ENCODE peak calls at places on chromosomes 4 and X, in six cellular contexts. One of them, this sample, is unnamed.

GRCh38 chrX:133681416-133681815 is 266.1 kb upstream of the GPC4 start:
- DNase-seq in SK-N-SH: no peak
- DNase-seq in K562: no peak
- DNase-seq in HCT116: no peak
- DNase-seq in A549: no peak
- DNase-seq in GM23338: no peak
- DNase-seq in this sample: no peak

GRCh38 chr4:173917255-173917960 is 366.1 kb downstream of the FBXO8 start:
- DNase-seq in HCT116: no peak
- DNase-seq in SK-N-SH: no peak
- DNase-seq in K562: no peak
- DNase-seq in A549: no peak
- DNase-seq in GM23338: peak
- DNase-seq in this sample: no peak

GRCh38 chr4:56424697-56425514 is 10.5 kb downstream of the PPAT start:
- DNase-seq in SK-N-SH: peak
- DNase-seq in HCT116: no peak
- DNase-seq in A549: peak
- DNase-seq in K562: peak
- DNase-seq in GM23338: peak
- DNase-seq in this sample: no peak

GRCh38 chrX:1534321-1535168 is 2.4 kb downstream of the P2RY8 start:
- DNase-seq in A549: no peak
- DNase-seq in SK-N-SH: no peak
- DNase-seq in HCT116: no peak
- DNase-seq in GM23338: peak
- DNase-seq in K562: peak
- DNase-seq in this sample: no peak

GRCh38 chrX:114985967-114986592 is 31.3 kb downstream of the IL13RA2 start:
- DNase-seq in HCT116: no peak
- DNase-seq in GM23338: no peak
- DNase-seq in SK-N-SH: no peak
- DNase-seq in K562: no peak
- DNase-seq in A549: no peak
- DNase-seq in this sample: no peak

GRCh38 chrX:132435222-132435621 is 53.6 kb downstream of the MBNL3 start:
- DNase-seq in SK-N-SH: no peak
- DNase-seq in K562: no peak
- DNase-seq in HCT116: no peak
- DNase-seq in A549: no peak
- DNase-seq in GM23338: no peak
- DNase-seq in this sample: no peak

GRCh38 chr4:5888706-5889696 is 3.9 kb downstream of the CRMP1 start:
- DNase-seq in GM23338: no peak
- DNase-seq in HCT116: no peak
- DNase-seq in A549: no peak
- DNase-seq in SK-N-SH: no peak
- DNase-seq in K562: no peak
- DNase-seq in this sample: no peak

GRCh38 chrX:153723351-153724251 is 586 bp downstream of the BCAP31 start:
- DNase-seq in SK-N-SH: peak
- DNase-seq in GM23338: peak
- DNase-seq in HCT116: no peak
- DNase-seq in A549: peak
- DNase-seq in K562: peak
- DNase-seq in this sample: no peak

GRCh38 chrX:68822641-68823410 is 6.0 kb upstream of the EFNB1 start:
- DNase-seq in A549: peak
- DNase-seq in K562: peak
- DNase-seq in HCT116: peak
- DNase-seq in GM23338: peak
- DNase-seq in SK-N-SH: peak
- DNase-seq in this sample: no peak

DNA sequence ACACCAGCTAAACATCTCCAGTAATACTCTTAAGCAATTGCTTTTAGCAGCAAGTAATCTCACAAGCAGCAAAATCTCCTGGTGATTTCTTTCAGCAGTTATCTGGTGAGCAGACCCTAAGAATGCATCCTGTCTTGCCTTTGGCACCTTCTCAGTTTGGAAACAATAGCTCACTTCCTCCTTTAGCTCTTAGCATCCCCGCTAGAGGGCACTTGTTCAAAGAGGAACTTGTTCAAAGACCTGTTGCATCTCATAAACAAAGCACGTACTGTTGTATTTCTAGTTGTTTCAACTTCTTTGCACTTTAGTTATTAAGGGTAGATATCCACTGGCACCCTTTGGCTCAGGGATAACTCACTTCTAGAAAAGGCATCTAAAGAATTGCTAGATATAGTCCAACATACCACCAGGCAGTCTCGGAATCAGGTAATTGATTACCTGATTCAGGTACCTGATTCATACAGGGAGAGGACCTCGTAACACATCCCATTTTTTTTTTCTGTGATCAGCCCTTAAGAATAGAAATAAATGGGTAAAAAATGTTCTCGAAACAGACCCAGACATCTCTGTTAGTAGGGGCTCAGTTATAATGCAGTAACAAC is 81.9 kb upstream of the QRFPR start:
- DNase-seq in A549: peak
- DNase-seq in GM23338: peak
- DNase-seq in SK-N-SH: peak
- DNase-seq in HCT116: peak
- DNase-seq in K562: peak
- DNase-seq in this sample: peak
- TF ChIP-seq REST in A549: no peak
- TF ChIP-seq REST in GM23338: no peak
- TF ChIP-seq REST in SK-N-SH: no peak
- TF ChIP-seq REST in HCT116: no peak
- TF ChIP-seq REST in K562: no peak
- TF ChIP-seq REST in this sample: no peak

DNA sequence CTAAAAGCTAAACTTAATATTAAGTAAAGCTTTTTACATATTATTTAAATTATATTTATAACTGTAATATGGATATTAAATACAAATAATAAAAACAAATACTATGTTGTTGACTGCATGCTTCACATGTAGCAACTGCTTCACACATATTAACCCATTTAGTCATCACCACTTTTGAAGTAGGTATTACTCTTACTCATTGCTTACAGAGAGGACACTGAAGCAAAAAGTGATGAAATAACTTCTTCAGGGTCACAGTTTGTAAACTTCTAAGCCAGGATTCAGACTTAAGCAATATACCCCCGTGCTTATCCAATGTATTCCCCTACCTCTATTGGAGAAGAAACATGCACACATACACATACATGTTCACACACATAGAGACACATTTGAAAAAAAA is 166.6 kb downstream of the DKK2 start:
- DNase-seq in K562: no peak
- DNase-seq in HCT116: no peak
- DNase-seq in A549: no peak
- DNase-seq in GM23338: no peak
- DNase-seq in SK-N-SH: no peak
- DNase-seq in this sample: no peak
- H3K4me3 ChIP-seq in K562: no peak
- H3K4me3 ChIP-seq in HCT116: no peak
- H3K4me3 ChIP-seq in A549: no peak
- H3K4me3 ChIP-seq in GM23338: no peak
- H3K4me3 ChIP-seq in SK-N-SH: no peak
- H3K4me3 ChIP-seq in this sample: no peak

DNA sequence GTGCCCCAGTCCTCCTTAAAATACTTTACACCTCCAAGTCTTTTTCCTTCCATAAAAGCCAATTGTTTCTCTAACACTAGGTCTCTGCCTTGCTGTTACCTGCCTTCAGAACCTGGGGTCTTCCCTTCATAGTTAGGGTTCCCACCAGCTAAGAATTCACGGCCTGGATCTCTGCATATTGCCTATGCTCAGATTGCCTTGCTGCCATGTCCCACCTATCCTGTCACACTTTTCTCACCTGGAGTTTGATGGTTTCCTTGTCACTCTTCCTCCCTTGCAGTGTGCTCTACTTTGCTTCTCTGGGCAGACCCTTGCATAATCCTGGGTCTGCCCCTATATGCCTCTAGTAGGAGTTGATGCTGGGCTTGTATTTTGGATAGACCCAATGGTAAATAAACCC is 36.6 kb upstream of the TMPRSS11E start:
- DNase-seq in SK-N-SH: no peak
- DNase-seq in K562: no peak
- DNase-seq in HCT116: no peak
- DNase-seq in GM23338: no peak
- DNase-seq in A549: no peak
- DNase-seq in this sample: no peak
- TF ChIP-seq REST in SK-N-SH: no peak
- TF ChIP-seq REST in K562: no peak
- TF ChIP-seq REST in HCT116: no peak
- TF ChIP-seq REST in GM23338: no peak
- TF ChIP-seq REST in A549: no peak
- TF ChIP-seq REST in this sample: no peak

DNA sequence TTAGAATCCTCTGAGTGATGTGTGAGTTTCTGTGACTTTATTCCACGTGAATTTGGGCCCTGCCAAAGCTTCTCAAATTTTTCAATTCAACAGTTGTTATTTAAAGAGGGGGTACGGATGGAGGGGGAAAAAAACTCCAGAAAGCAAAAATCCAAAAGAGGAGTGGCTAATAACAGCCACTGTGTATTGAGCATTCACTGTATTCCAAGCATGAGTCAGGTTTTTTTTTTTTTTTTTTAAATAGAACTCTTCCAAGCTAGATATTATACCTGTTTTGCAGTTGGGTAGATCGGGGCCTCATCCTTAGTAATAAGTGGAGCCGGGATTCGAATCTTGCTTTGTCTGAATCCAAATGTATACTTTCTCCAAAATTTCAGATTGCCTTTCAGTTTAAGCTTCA is 6.4 kb upstream of the RHOH start:
- DNase-seq in A549: no peak
- DNase-seq in SK-N-SH: no peak
- DNase-seq in K562: no peak
- DNase-seq in HCT116: no peak
- DNase-seq in GM23338: no peak
- DNase-seq in this sample: no peak
- H3K4me3 ChIP-seq in A549: peak
- H3K4me3 ChIP-seq in SK-N-SH: no peak
- H3K4me3 ChIP-seq in K562: no peak
- H3K4me3 ChIP-seq in HCT116: no peak
- H3K4me3 ChIP-seq in GM23338: no peak
- H3K4me3 ChIP-seq in this sample: peak

GRCh38 chr4:46081211-46081610 is 42.6 kb downstream of the GABRG1 start:
- DNase-seq in K562: no peak
- DNase-seq in GM23338: no peak
- DNase-seq in SK-N-SH: no peak
- DNase-seq in A549: no peak
- DNase-seq in HCT116: no peak
- DNase-seq in this sample: no peak
- TF ChIP-seq REST in K562: no peak
- TF ChIP-seq REST in GM23338: no peak
- TF ChIP-seq REST in SK-N-SH: no peak
- TF ChIP-seq REST in A549: no peak
- TF ChIP-seq REST in HCT116: no peak
- TF ChIP-seq REST in this sample: no peak

DNA sequence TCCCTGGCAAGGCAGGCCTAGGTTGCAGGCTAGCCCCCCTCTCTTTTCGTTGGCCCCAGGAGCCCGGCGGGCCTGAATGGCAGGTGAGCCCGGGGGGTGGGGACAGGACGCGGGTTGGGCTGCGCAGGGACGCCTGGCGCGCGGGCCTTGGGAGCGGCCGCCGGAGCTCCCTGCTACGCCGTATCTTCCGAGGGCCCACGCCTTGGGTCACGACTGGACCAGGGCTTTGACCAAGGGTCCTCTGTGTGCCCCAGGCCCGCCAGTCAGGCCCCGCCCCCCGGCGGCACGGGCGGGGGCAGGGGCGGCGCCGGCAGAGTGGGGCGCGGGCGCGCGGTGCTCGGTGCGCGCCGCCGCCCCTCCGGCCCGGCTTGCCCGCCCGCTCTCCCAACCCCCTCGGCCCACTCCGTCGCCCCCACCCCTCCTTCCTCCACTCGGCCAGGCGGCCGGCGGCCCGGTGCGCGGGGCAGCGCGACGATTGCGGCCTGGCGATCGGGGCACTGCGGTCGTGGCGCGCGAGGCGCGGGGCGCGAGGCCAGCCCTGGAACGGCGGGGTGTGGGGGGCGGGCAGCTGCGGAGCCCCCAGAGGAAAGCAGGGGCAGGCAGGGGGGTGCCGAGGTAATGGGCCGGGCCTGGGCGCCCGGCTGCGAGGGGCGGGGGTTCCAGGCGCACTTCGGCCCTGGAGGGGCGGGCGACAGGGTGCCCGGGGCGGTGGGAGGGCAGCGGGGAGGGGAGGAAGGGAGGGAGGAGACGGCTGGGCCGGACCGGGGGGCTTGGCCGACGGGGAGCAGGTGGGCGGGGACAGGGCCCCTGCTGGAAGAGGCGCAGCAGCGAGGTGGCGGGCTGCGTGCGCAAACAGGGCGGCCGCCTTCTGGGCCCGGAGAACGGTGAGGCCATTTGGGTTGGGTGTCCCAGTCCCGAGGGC is at the start of gene PRRG3:
- DNase-seq in A549: no peak
- DNase-seq in SK-N-SH: no peak
- DNase-seq in HCT116: no peak
- DNase-seq in K562: no peak
- DNase-seq in GM23338: peak
- DNase-seq in this sample: no peak
- H3K4me3 ChIP-seq in A549: no peak
- H3K4me3 ChIP-seq in SK-N-SH: no peak
- H3K4me3 ChIP-seq in HCT116: no peak
- H3K4me3 ChIP-seq in K562: no peak
- H3K4me3 ChIP-seq in GM23338: peak
- H3K4me3 ChIP-seq in this sample: no peak

GRCh38 chrX:70360366-70360765 is 62.7 kb upstream of the GDPD2 start:
- DNase-seq in K562: no peak
- DNase-seq in A549: no peak
- DNase-seq in HCT116: no peak
- DNase-seq in SK-N-SH: no peak
- DNase-seq in GM23338: peak
- DNase-seq in this sample: no peak
- TF ChIP-seq REST in K562: no peak
- TF ChIP-seq REST in A549: no peak
- TF ChIP-seq REST in HCT116: no peak
- TF ChIP-seq REST in SK-N-SH: no peak
- TF ChIP-seq REST in GM23338: no peak
- TF ChIP-seq REST in this sample: no peak

GRCh38 chrX:120001787-120002186 is 58.2 kb upstream of the NKAP start:
- DNase-seq in SK-N-SH: no peak
- DNase-seq in K562: no peak
- DNase-seq in HCT116: no peak
- DNase-seq in GM23338: peak
- DNase-seq in A549: no peak
- DNase-seq in this sample: no peak
- H3K4me3 ChIP-seq in SK-N-SH: no peak
- H3K4me3 ChIP-seq in K562: no peak
- H3K4me3 ChIP-seq in HCT116: no peak
- H3K4me3 ChIP-seq in GM23338: peak
- H3K4me3 ChIP-seq in A549: no peak
- H3K4me3 ChIP-seq in this sample: no peak

This sample was measured in Panc1.